ENCODE peak calls at places on chromosomes 7 and 10, in four cellular contexts. H is fibroblast of pulmonary artery, C is AG09309, G is mesendoderm. A is an unnamed sample.

GRCh38 chr10:110211455-110211843 is 4.0 kb downstream of the MXI1 start:
- DNase-seq in H (no peak), C (no peak), G (no peak), A (no peak)

GRCh38 chr10:28661035-28661434 is 16.3 kb upstream of the BAMBI start:
- DNase-seq in H (peak), C (peak), G (no peak), A (peak)

GRCh38 chr7:19001854-19002253 is 115.6 kb downstream of the TWIST1 start:
- DNase-seq in H (peak), C (no peak), G (no peak), A (peak)

GRCh38 chr7:874036-874749 is 2.2 kb upstream of the GET4 start:
- DNase-seq in H (peak), C (no peak), G (peak), A (no peak)

GRCh38 chr7:2080069-2080405 is 152.7 kb downstream of the MAD1L1 start:
- DNase-seq in H (no peak), C (no peak), G (no peak), A (no peak)

GRCh38 chr7:15566476-15566875 is 4.7 kb upstream of the AGMO start:
- DNase-seq in H (no peak), C (no peak), G (no peak), A (no peak)

GRCh38 chr7:33905389-33906032 is at the start of gene BMPER:
- DNase-seq in H (peak), C (no peak), G (peak), A (no peak)

GRCh38 chr10:78178940-78179339 is 145.3 kb downstream of the RPS24 start:
- DNase-seq in H (peak), C (no peak), G (peak), A (peak)

GRCh38 chr7:17699696-17700095 is 240.6 kb downstream of the SNX13 start:
- DNase-seq in H (no peak), C (no peak), G (no peak), A (no peak)

GRCh38 chr7:1537631-1538412 is 7.3 kb downstream of the MAFK start:
- DNase-seq in H (peak), C (peak), G (peak), A (peak)

GRCh38 chr7:106371629-106372028 is 86.8 kb upstream of the NAMPT start:
- DNase-seq in H (no peak), C (no peak), G (no peak), A (no peak)

GRCh38 chr7:22801907-22802306 is 20.7 kb downstream of the TOMM7 start:
- DNase-seq in H (no peak), C (no peak), G (peak), A (no peak)

GRCh38 chr7:131068604-131069021 is 259.1 kb upstream of the MKLN1 start:
- DNase-seq in H (peak), C (no peak), G (no peak), A (peak)

GRCh38 chr7:155947051-155947450 is 134.8 kb upstream of the SHH start:
- DNase-seq in H (peak), C (no peak), G (no peak), A (peak)

GRCh38 chr7:134613623-134614347 is 32.9 kb upstream of the BPGM start:
- DNase-seq in H (peak), C (peak), G (no peak), A (peak)

GRCh38 chr7:73433924-73434700 is 534 bp downstream of the FZD9 start:
- DNase-seq in H (no peak), C (no peak), G (peak), A (no peak)

GRCh38 chr7:368651-369475 is 78.9 kb downstream of the FOXL3 start:
- DNase-seq in H (no peak), C (no peak), G (no peak), A (no peak)

GRCh38 chr7:95822717-95823116 is 50.4 kb downstream of the DYNC1I1 start:
- DNase-seq in H (no peak), C (no peak), G (peak), A (no peak)

GRCh38 chr7:1007901-1008300 is 24.9 kb downstream of the CYP2W1 start:
- DNase-seq in H (no peak), C (no peak), G (no peak), A (no peak)

GRCh38 chr7:74097937-74098614 is 14.5 kb downstream of the LIMK1 start:
- DNase-seq in H (peak), C (peak), G (peak), A (peak)

GRCh38 chr10:102669206-102670064 is 25.2 kb downstream of the TRIM8 start:
- DNase-seq in H (no peak), C (no peak), G (peak), A (no peak)

GRCh38 chr10:78890506-78890905 is 178.3 kb upstream of the ZMIZ1 start:
- DNase-seq in H (no peak), C (no peak), G (no peak), A (no peak)

GRCh38 chr10:94125856-94126255 is 132.1 kb downstream of the PLCE1 start:
- DNase-seq in H (peak), C (peak), G (peak), A (peak)

GRCh38 chr7:75905785-75906604 is 9.0 kb upstream of the POR start:
- DNase-seq in H (peak), C (peak), G (peak), A (peak)

GRCh38 chr10:107971411-107971810 is 806.9 kb upstream of the SORCS1 start:
- DNase-seq in H (peak), C (peak), G (no peak), A (peak)

GRCh38 chr7:49797987-49798660 is 24.7 kb downstream of the VWC2 start:
- DNase-seq in H (no peak), C (no peak), G (no peak), A (no peak)

GRCh38 chr7:33452805-33453502 is 323.6 kb downstream of the BBS9 start:
- DNase-seq in H (peak), C (no peak), G (no peak), A (peak)

GRCh38 chr7:40866601-40867000 is 731.8 kb downstream of the SUGCT start:
- DNase-seq in H (peak), C (peak), G (peak), A (peak)

GRCh38 chr10:61286695-61287094 is 166.5 kb downstream of the TMEM26 start:
- DNase-seq in H (no peak), C (no peak), G (no peak), A (no peak)

A was measured in astrocyte of the spinal cord.